ENCODE peak calls at places on chromosomes 5 and 9, in four cellular contexts. C is kidney epithelial cell, Z is neuronal stem cell, N is ACHN. V is an unnamed sample.

GRCh38 chr5:2522372-2522771 is 229.1 kb downstream of the IRX2 start:
- DNase-seq in C (no peak), Z (no peak), N (no peak), V (no peak)

GRCh38 chr5:142900926-142901325 is 130.7 kb downstream of the ARHGAP26 start:
- DNase-seq in C (no peak), Z (no peak), N (no peak), V (no peak)

GRCh38 chr9:116074658-116075057 is 78.9 kb upstream of the PAPPA start:
- DNase-seq in C (no peak), Z (no peak), N (no peak), V (no peak)

GRCh38 chr5:56306433-56307150 is 73.5 kb upstream of the ANKRD55 start:
- DNase-seq in C (no peak), Z (no peak), N (no peak), V (no peak)

GRCh38 chr9:73742412-73742811 is 590.7 kb downstream of the ANXA1 start:
- DNase-seq in C (no peak), Z (no peak), N (no peak), V (no peak)

GRCh38 chr9:70534058-70534457 is 119.6 kb upstream of the KLF9 start:
- DNase-seq in C (no peak), Z (no peak), N (no peak), V (no peak)

GRCh38 chr9:10134266-10134665 is 478.5 kb downstream of the PTPRD start:
- DNase-seq in C (no peak), Z (no peak), N (no peak), V (no peak)

GRCh38 chr9:96192710-96193109 is 109.3 kb downstream of the HSD17B3 start:
- DNase-seq in C (no peak), Z (no peak), N (no peak), V (no peak)

GRCh38 chr5:19555876-19556275 is 432.1 kb downstream of the CDH18 start:
- DNase-seq in C (no peak), Z (no peak), N (no peak), V (no peak)